ENCODE peak calls at places on chromosomes 1 and 21, in nine cellular contexts. One of them, this sample, is unnamed.

GRCh38 chr1:163186910-163187309 is 15.8 kb downstream of the RGS5 start:
- DNase-seq in fibroblast of lung: no peak
- DNase-seq in neural progenitor cell: no peak
- DNase-seq in CD4-positive, alpha-beta T cell: no peak
- DNase-seq in left ventricle myocardium inferior: no peak
- DNase-seq in endodermal cell: no peak
- DNase-seq in MM.1S: no peak
- DNase-seq in cardiac muscle cell: no peak
- DNase-seq in uterus: no peak
- DNase-seq in this sample: no peak

GRCh38 chr21:42012344-42012743 is 2.2 kb upstream of the ZBTB21 start:
- DNase-seq in MM.1S: no peak
- DNase-seq in left ventricle myocardium inferior: no peak
- DNase-seq in CD4-positive, alpha-beta T cell: no peak
- DNase-seq in uterus: no peak
- DNase-seq in fibroblast of lung: no peak
- DNase-seq in neural progenitor cell: no peak
- DNase-seq in cardiac muscle cell: no peak
- DNase-seq in endodermal cell: no peak
- DNase-seq in this sample: no peak

GRCh38 chr1:169368406-169368769 is 393 bp downstream of the BLZF1 start:
- DNase-seq in MM.1S: peak; percentile 59
- DNase-seq in cardiac muscle cell: peak; percentile 34
- DNase-seq in neural progenitor cell: peak; percentile 35
- DNase-seq in CD4-positive, alpha-beta T cell: peak; percentile 28
- DNase-seq in fibroblast of lung: no peak
- DNase-seq in uterus: no peak
- DNase-seq in left ventricle myocardium inferior: no peak
- DNase-seq in endodermal cell: no peak
- DNase-seq in this sample: no peak

GRCh38 chr1:184988506-184988905 is 14.2 kb upstream of the NIBAN1 start:
- DNase-seq in fibroblast of lung: no peak
- DNase-seq in endodermal cell: no peak
- DNase-seq in MM.1S: no peak
- DNase-seq in uterus: no peak
- DNase-seq in left ventricle myocardium inferior: no peak
- DNase-seq in CD4-positive, alpha-beta T cell: no peak
- DNase-seq in cardiac muscle cell: no peak
- DNase-seq in neural progenitor cell: no peak
- DNase-seq in this sample: no peak

GRCh38 chr1:18249691-18250090 is 142.1 kb downstream of the IGSF21 start:
- DNase-seq in left ventricle myocardium inferior: no peak
- DNase-seq in cardiac muscle cell: no peak
- DNase-seq in MM.1S: no peak
- DNase-seq in fibroblast of lung: no peak
- DNase-seq in uterus: no peak
- DNase-seq in endodermal cell: no peak
- DNase-seq in neural progenitor cell: no peak
- DNase-seq in CD4-positive, alpha-beta T cell: no peak
- DNase-seq in this sample: no peak

GRCh38 chr1:118563969-118564951 is 379.2 kb upstream of the SPAG17 start:
- DNase-seq in MM.1S: no peak
- DNase-seq in neural progenitor cell: peak; percentile 65
- DNase-seq in uterus: no peak
- DNase-seq in left ventricle myocardium inferior: no peak
- DNase-seq in CD4-positive, alpha-beta T cell: no peak
- DNase-seq in cardiac muscle cell: no peak
- DNase-seq in endodermal cell: peak; percentile 57
- DNase-seq in fibroblast of lung: no peak
- DNase-seq in this sample: no peak

GRCh38 chr1:26787381-26787705 is 407 bp upstream of the PIGV start:
- DNase-seq in MM.1S: peak; percentile 91
- DNase-seq in neural progenitor cell: peak; percentile 87
- DNase-seq in cardiac muscle cell: no peak
- DNase-seq in uterus: no peak
- DNase-seq in CD4-positive, alpha-beta T cell: no peak
- DNase-seq in endodermal cell: no peak
- DNase-seq in fibroblast of lung: no peak
- DNase-seq in left ventricle myocardium inferior: no peak
- DNase-seq in this sample: no peak

GRCh38 chr1:16441312-16441641 is 753 bp downstream of the NECAP2 start:
- DNase-seq in CD4-positive, alpha-beta T cell: no peak
- DNase-seq in cardiac muscle cell: no peak
- DNase-seq in left ventricle myocardium inferior: no peak
- DNase-seq in MM.1S: peak; percentile 38
- DNase-seq in endodermal cell: no peak
- DNase-seq in fibroblast of lung: no peak
- DNase-seq in uterus: no peak
- DNase-seq in neural progenitor cell: no peak
- DNase-seq in this sample: no peak

GRCh38 chr1:248853023-248853422 is 5.9 kb downstream of the ZNF692 start:
- DNase-seq in endodermal cell: peak; percentile 34
- DNase-seq in MM.1S: no peak
- DNase-seq in left ventricle myocardium inferior: no peak
- DNase-seq in uterus: no peak
- DNase-seq in cardiac muscle cell: no peak
- DNase-seq in fibroblast of lung: peak; percentile 74
- DNase-seq in CD4-positive, alpha-beta T cell: no peak
- DNase-seq in neural progenitor cell: no peak
- DNase-seq in this sample: no peak

GRCh38 chr1:44154049-44154448 is 12.6 kb upstream of the KLF18 start:
- DNase-seq in MM.1S: no peak
- DNase-seq in neural progenitor cell: peak; percentile 36
- DNase-seq in CD4-positive, alpha-beta T cell: no peak
- DNase-seq in left ventricle myocardium inferior: no peak
- DNase-seq in endodermal cell: peak; percentile 61
- DNase-seq in fibroblast of lung: peak; percentile 22
- DNase-seq in uterus: no peak
- DNase-seq in cardiac muscle cell: no peak
- DNase-seq in this sample: no peak

GRCh38 chr1:44158871-44159270 is 17.4 kb upstream of the KLF18 start:
- DNase-seq in left ventricle myocardium inferior: no peak
- DNase-seq in uterus: no peak
- DNase-seq in cardiac muscle cell: no peak
- DNase-seq in CD4-positive, alpha-beta T cell: no peak
- DNase-seq in fibroblast of lung: no peak
- DNase-seq in endodermal cell: no peak
- DNase-seq in neural progenitor cell: no peak
- DNase-seq in MM.1S: no peak
- DNase-seq in this sample: no peak

GRCh38 chr1:44154665-44155064 is 13.2 kb upstream of the KLF18 start:
- DNase-seq in left ventricle myocardium inferior: no peak
- DNase-seq in fibroblast of lung: no peak
- DNase-seq in uterus: no peak
- DNase-seq in neural progenitor cell: no peak
- DNase-seq in MM.1S: no peak
- DNase-seq in cardiac muscle cell: no peak
- DNase-seq in CD4-positive, alpha-beta T cell: no peak
- DNase-seq in endodermal cell: no peak
- DNase-seq in this sample: no peak

GRCh38 chr1:44161546-44161945 is 20.1 kb upstream of the KLF18 start:
- DNase-seq in endodermal cell: no peak
- DNase-seq in neural progenitor cell: no peak
- DNase-seq in uterus: no peak
- DNase-seq in MM.1S: no peak
- DNase-seq in cardiac muscle cell: no peak
- DNase-seq in fibroblast of lung: no peak
- DNase-seq in CD4-positive, alpha-beta T cell: no peak
- DNase-seq in left ventricle myocardium inferior: no peak
- DNase-seq in this sample: no peak

GRCh38 chr1:44157903-44158302 is 16.5 kb upstream of the KLF18 start:
- DNase-seq in uterus: no peak
- DNase-seq in endodermal cell: no peak
- DNase-seq in MM.1S: no peak
- DNase-seq in neural progenitor cell: no peak
- DNase-seq in CD4-positive, alpha-beta T cell: no peak
- DNase-seq in left ventricle myocardium inferior: no peak
- DNase-seq in fibroblast of lung: no peak
- DNase-seq in cardiac muscle cell: no peak
- DNase-seq in this sample: no peak
- H3K27ac ChIP-seq in uterus: no peak overlapping the region
- H3K27ac ChIP-seq in endodermal cell: no peak overlapping the region
- H3K27ac ChIP-seq in MM.1S: no peak overlapping the region
- H3K27ac ChIP-seq in neural progenitor cell: no peak overlapping the region
- H3K27ac ChIP-seq in CD4-positive, alpha-beta T cell: no peak overlapping the region
- H3K27ac ChIP-seq in left ventricle myocardium inferior: no peak overlapping the region
- H3K27ac ChIP-seq in fibroblast of lung: no peak overlapping the region
- H3K27ac ChIP-seq in cardiac muscle cell: no peak overlapping the region
- H3K27ac ChIP-seq in this sample: no peak overlapping the region

GRCh38 chr21:20523191-20523590 is 475.0 kb upstream of the NCAM2 start:
- DNase-seq in left ventricle myocardium inferior: no peak
- DNase-seq in endodermal cell: no peak
- DNase-seq in uterus: no peak
- DNase-seq in neural progenitor cell: no peak
- DNase-seq in cardiac muscle cell: no peak
- DNase-seq in fibroblast of lung: no peak
- DNase-seq in MM.1S: no peak
- DNase-seq in CD4-positive, alpha-beta T cell: no peak
- DNase-seq in this sample: no peak

GRCh38 chr21:20527691-20528090 is 470.5 kb upstream of the NCAM2 start:
- DNase-seq in CD4-positive, alpha-beta T cell: no peak
- DNase-seq in neural progenitor cell: no peak
- DNase-seq in uterus: no peak
- DNase-seq in MM.1S: no peak
- DNase-seq in cardiac muscle cell: no peak
- DNase-seq in left ventricle myocardium inferior: no peak
- DNase-seq in endodermal cell: no peak
- DNase-seq in fibroblast of lung: no peak
- DNase-seq in this sample: no peak
- TF ChIP-seq CTCF in CD4-positive, alpha-beta T cell: no peak
- TF ChIP-seq CTCF in neural progenitor cell: no peak
- TF ChIP-seq CTCF in uterus: no peak
- TF ChIP-seq CTCF in MM.1S: no peak
- TF ChIP-seq CTCF in cardiac muscle cell: no peak
- TF ChIP-seq CTCF in left ventricle myocardium inferior: no peak
- TF ChIP-seq CTCF in endodermal cell: no peak
- TF ChIP-seq CTCF in fibroblast of lung: no peak
- TF ChIP-seq CTCF in this sample: no peak

GRCh38 chr1:152481869-152482664 is 28.5 kb upstream of the LCE5A start:
- DNase-seq in MM.1S: no peak
- DNase-seq in neural progenitor cell: no peak
- DNase-seq in CD4-positive, alpha-beta T cell: no peak
- DNase-seq in endodermal cell: no peak
- DNase-seq in uterus: no peak
- DNase-seq in left ventricle myocardium inferior: no peak
- DNase-seq in fibroblast of lung: no peak
- DNase-seq in cardiac muscle cell: no peak
- DNase-seq in this sample: no peak
- H3K9me3 ChIP-seq in MM.1S: no peaks in the 10 kb centered on the region
- H3K9me3 ChIP-seq in neural progenitor cell: peaks cover 15% of the 10 kb centered on the region
- H3K9me3 ChIP-seq in CD4-positive, alpha-beta T cell: peaks cover 8% of the 10 kb centered on the region
- H3K9me3 ChIP-seq in endodermal cell: peaks cover 71% of the 10 kb centered on the region
- H3K9me3 ChIP-seq in uterus: no peaks in the 10 kb centered on the region
- H3K9me3 ChIP-seq in left ventricle myocardium inferior: peaks cover 12% of the 10 kb centered on the region
- H3K9me3 ChIP-seq in fibroblast of lung: no peaks in the 10 kb centered on the region
- H3K9me3 ChIP-seq in cardiac muscle cell: no peaks in the 10 kb centered on the region
- H3K9me3 ChIP-seq in this sample: peaks cover 10% of the 10 kb centered on the region

DNA sequence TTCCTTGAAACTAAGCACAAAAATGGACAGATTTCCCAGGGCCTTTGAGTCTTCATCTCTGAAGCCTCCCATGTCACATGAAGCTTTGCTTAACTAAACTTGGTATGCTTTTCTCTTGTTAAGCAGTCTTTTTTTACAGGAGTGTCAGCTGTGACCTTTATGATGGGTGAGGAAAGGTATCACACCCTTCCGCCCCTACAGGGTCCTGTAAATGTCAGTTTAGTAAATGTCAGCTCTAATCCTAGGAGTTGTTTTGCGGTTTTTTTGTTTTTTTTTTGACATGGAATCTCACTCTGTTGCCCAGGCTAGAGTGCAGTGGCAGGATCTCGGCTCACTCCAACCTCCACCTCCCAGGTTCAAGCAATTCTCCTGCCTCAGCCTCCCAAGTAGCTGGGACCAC is 2.6 kb upstream of the AGTRAP start:
- DNase-seq in endodermal cell: no peak
- DNase-seq in neural progenitor cell: no peak
- DNase-seq in CD4-positive, alpha-beta T cell: no peak
- DNase-seq in uterus: no peak
- DNase-seq in left ventricle myocardium inferior: no peak
- DNase-seq in fibroblast of lung: no peak
- DNase-seq in cardiac muscle cell: no peak
- DNase-seq in MM.1S: no peak
- DNase-seq in this sample: no peak
- H3K27ac ChIP-seq in endodermal cell: no peak overlapping the region
- H3K27ac ChIP-seq in neural progenitor cell: no peak overlapping the region
- H3K27ac ChIP-seq in CD4-positive, alpha-beta T cell: no peak overlapping the region
- H3K27ac ChIP-seq in uterus: no peak overlapping the region
- H3K27ac ChIP-seq in left ventricle myocardium inferior: no peak overlapping the region
- H3K27ac ChIP-seq in fibroblast of lung: no peak overlapping the region
- H3K27ac ChIP-seq in cardiac muscle cell: no peak overlapping the region
- H3K27ac ChIP-seq in MM.1S: no peak overlapping the region
- H3K27ac ChIP-seq in this sample: peak overlapping the region; percentile 88

GRCh38 chr1:178055779-178056471 is 38.0 kb upstream of the RASAL2 start:
- DNase-seq in cardiac muscle cell: no peak
- DNase-seq in neural progenitor cell: peak; percentile 45
- DNase-seq in uterus: no peak
- DNase-seq in CD4-positive, alpha-beta T cell: no peak
- DNase-seq in endodermal cell: peak; percentile 60
- DNase-seq in fibroblast of lung: peak; percentile 25
- DNase-seq in MM.1S: peak; percentile 17
- DNase-seq in left ventricle myocardium inferior: no peak
- DNase-seq in this sample: peak; percentile 62
- TF ChIP-seq CTCF in cardiac muscle cell: no peak
- TF ChIP-seq CTCF in neural progenitor cell: no peak
- TF ChIP-seq CTCF in uterus: no peak
- TF ChIP-seq CTCF in CD4-positive, alpha-beta T cell: no peak
- TF ChIP-seq CTCF in endodermal cell: peak; percentile 30
- TF ChIP-seq CTCF in fibroblast of lung: no peak
- TF ChIP-seq CTCF in MM.1S: peak; percentile 38
- TF ChIP-seq CTCF in left ventricle myocardium inferior: peak; percentile 47
- TF ChIP-seq CTCF in this sample: peak; percentile 18

DNA sequence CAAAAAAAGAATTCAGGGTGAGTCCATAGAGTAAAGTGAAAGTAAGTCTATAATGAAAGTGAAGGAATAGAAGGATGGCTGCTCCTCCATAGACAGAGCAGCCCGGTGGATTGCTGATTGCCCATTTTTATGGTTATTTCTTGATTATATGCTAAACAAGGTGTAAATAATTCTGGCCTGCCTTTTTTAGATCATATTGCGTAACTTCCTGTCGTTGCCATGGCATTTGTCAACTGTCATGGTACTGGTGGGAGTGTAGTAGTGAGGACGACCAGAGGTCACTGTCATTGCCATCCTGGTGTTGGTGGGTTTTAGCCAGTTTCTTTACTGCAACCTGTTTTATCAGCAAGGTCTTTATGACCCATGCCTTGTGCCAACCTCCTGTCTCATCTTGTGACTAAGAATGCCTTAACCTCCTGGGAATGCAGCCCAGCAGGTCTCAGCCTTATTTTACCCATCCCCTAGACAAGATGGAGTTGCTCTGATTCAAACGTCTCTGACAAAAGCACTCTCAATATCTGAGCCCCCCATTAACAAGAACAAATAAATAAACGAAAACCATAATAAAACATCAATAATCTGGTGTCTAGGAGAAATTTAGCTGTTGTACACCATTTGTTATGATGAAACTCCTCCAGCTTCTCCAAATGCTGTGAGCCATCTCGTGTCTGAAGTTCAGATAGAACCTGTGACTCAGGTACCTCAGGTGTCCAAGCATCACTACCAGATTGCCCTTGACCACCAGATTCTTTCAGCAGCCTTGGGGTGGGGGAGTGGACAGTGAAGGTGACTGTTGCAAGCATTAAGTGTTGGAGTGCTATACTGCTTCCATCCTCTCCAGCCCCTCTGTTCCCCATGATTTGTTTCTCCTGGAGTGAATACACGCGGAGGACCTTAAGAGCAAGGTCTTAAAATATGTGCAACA is 36.0 kb downstream of the EBNA1BP2 start:
- DNase-seq in neural progenitor cell: no peak
- DNase-seq in left ventricle myocardium inferior: no peak
- DNase-seq in uterus: no peak
- DNase-seq in endodermal cell: no peak
- DNase-seq in MM.1S: no peak
- DNase-seq in cardiac muscle cell: no peak
- DNase-seq in fibroblast of lung: no peak
- DNase-seq in CD4-positive, alpha-beta T cell: no peak
- DNase-seq in this sample: no peak
- H3K9me3 ChIP-seq in neural progenitor cell: no peaks in the 10 kb centered on the region
- H3K9me3 ChIP-seq in left ventricle myocardium inferior: peaks cover 26% of the 10 kb centered on the region
- H3K9me3 ChIP-seq in uterus: no peaks in the 10 kb centered on the region
- H3K9me3 ChIP-seq in endodermal cell: peaks cover 61% of the 10 kb centered on the region
- H3K9me3 ChIP-seq in MM.1S: no peaks in the 10 kb centered on the region
- H3K9me3 ChIP-seq in cardiac muscle cell: peaks cover 3% of the 10 kb centered on the region
- H3K9me3 ChIP-seq in fibroblast of lung: no peaks in the 10 kb centered on the region
- H3K9me3 ChIP-seq in CD4-positive, alpha-beta T cell: no peaks in the 10 kb centered on the region
- H3K9me3 ChIP-seq in this sample: no peaks in the 10 kb centered on the region